ENCODE peak calls at places on chromosomes 12 and 14, in eight cellular contexts. B, O, P, M, D, V, N and R are unnamed samples.
A peak's percentile ranks its signal among the peaks of the same experiment; 100 is the strongest.

GRCh38 chr12:54961190-54961589 is 23.4 kb downstream of the TESPA1 start:
- DNase-seq in P (no peak), O (no peak), M (no peak), B (no peak), N (no peak), V (no peak), D (no peak), R (no peak)

GRCh38 chr14:37583358-37584210 is 11.5 kb downstream of the FOXA1 start:
- DNase-seq in M (no peak), V (no peak), P (no peak), B (no peak), D (peak; percentile 54), O (no peak), N (no peak), R (peak; percentile 16)

GRCh38 chr12:116603516-116603915 is 44.3 kb downstream of the MAP1LC3B2 start:
- DNase-seq in D (no peak), V (no peak), N (no peak), P (no peak), O (no peak), B (no peak), M (no peak), R (no peak)

GRCh38 chr12:4441355-4442330 is 4.0 kb downstream of the FGF6 start:
- DNase-seq in B (no peak), D (no peak), P (peak; percentile 56), M (no peak), V (peak; percentile 42), N (peak; percentile 57), O (no peak), R (no peak)

GRCh38 chr14:74804219-74804825 is 41.2 kb downstream of the YLPM1 start:
- DNase-seq in P (peak; percentile 67), M (peak; percentile 70), N (no peak), V (no peak), B (no peak), O (no peak), D (peak; percentile 26), R (peak; percentile 50)

GRCh38 chr12:12008232-12008850 is 62.4 kb upstream of the BCL2L14 start:
- DNase-seq in B (no peak), D (no peak), N (no peak), P (no peak), V (no peak), O (no peak), M (no peak), R (no peak)

GRCh38 chr12:112815589-112816321 is 24.2 kb downstream of the RPH3A start:
- DNase-seq in M (no peak), D (no peak), B (no peak), O (no peak), N (no peak), P (no peak), V (no peak), R (no peak)

GRCh38 chr14:63547798-63548335 is 4.7 kb upstream of the PPP2R5E start:
- DNase-seq in M (no peak), N (no peak), V (no peak), O (no peak), B (no peak), P (no peak), D (no peak), R (no peak)

GRCh38 chr14:64942531-64943111 is at the start of gene GPX2:
- DNase-seq in V (no peak), N (no peak), D (peak; percentile 98), O (peak; percentile 84), B (no peak), M (no peak), P (no peak), R (peak; percentile 89)

GRCh38 chr12:98408681-98409080 is 106.7 kb upstream of the TMPO start:
- DNase-seq in O (no peak), N (no peak), D (no peak), V (no peak), M (no peak), B (no peak), P (no peak), R (no peak)

GRCh38 chr14:89625988-89626806 is 209.2 kb upstream of the FOXN3 start:
- DNase-seq in P (no peak), B (no peak), O (no peak), M (no peak), N (no peak), V (no peak), D (no peak), R (peak; percentile 22)

GRCh38 chr12:78120866-78121590 is 290.3 kb downstream of the NAV3 start:
- DNase-seq in D (no peak), N (no peak), V (no peak), O (no peak), B (no peak), M (peak; percentile 52), P (peak; percentile 49), R (peak; percentile 69)

GRCh38 chr12:1552978-1553471 is 41.4 kb downstream of the FBXL14 start:
- DNase-seq in P (no peak), B (no peak), V (no peak), D (no peak), M (peak; percentile 84), O (no peak), N (no peak), R (no peak)

GRCh38 chr12:116955382-116956021 is 44.8 kb downstream of the FBXW8 start:
- DNase-seq in B (no peak), N (peak; percentile 15), P (no peak), V (no peak), M (peak; percentile 26), O (peak; percentile 83), D (peak; percentile 28), R (peak; percentile 91)

GRCh38 chr12:95173392-95174251 is 43.6 kb downstream of the FGD6 start:
- DNase-seq in N (no peak), O (peak; percentile 65), P (peak; percentile 83), B (peak; percentile 65), V (peak; percentile 97), M (peak; percentile 91), D (no peak), R (peak; percentile 96)

GRCh38 chr14:104680056-104680805 is 9.2 kb upstream of the INF2 start:
- DNase-seq in B (peak; percentile 23), N (no peak), D (no peak), M (peak; percentile 85), P (peak; percentile 89), V (peak; percentile 79), O (peak; percentile 77), R (peak; percentile 91)

GRCh38 chr14:80978403-80978802 is 23.0 kb downstream of the TSHR start:
- DNase-seq in N (no peak), B (no peak), M (no peak), D (no peak), O (no peak), P (no peak), V (no peak), R (no peak)

GRCh38 chr14:80974338-80975078 is 19.1 kb downstream of the TSHR start:
- DNase-seq in V (no peak), N (no peak), O (no peak), B (no peak), D (no peak), M (no peak), P (peak; percentile 66), R (peak; percentile 9)

GRCh38 chr14:80977103-80977728 is 21.8 kb downstream of the TSHR start:
- DNase-seq in P (no peak), V (no peak), N (no peak), O (no peak), M (no peak), B (no peak), D (no peak), R (no peak)

DNA sequence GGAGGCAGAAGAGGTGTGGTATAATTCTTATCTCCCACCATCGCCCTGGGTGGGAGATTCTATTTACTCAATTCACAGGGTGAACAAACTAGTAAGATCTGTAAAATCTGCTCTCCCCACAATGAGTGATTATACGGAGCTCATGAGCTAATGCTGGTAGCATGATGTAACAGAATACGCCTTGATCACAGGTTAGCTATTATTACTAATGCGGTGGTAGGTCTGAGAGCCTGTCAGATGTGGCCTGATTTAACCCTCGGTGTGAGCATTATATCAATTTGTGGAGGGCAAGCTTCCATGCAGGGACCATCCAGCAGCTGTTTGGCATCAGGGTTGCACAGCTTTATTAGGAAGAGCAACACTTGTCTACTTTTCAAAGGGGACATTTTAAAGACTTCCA is 18.5 kb downstream of the TSHR start:
- DNase-seq in D (no peak), M (no peak), V (no peak), O (no peak), P (peak; percentile 30), B (no peak), N (peak; percentile 21), R (peak; percentile 23)
- TF ChIP-seq CTCF in D (no peak), M (no peak), V (no peak), O (no peak), P (no peak), B (no peak), N (no peak), R (no peak)

GRCh38 chr12:59087691-59088090 is 167.4 kb upstream of the LRIG3 start:
- DNase-seq in B (no peak), N (no peak), P (no peak), D (no peak), V (no peak), M (no peak), O (no peak), R (no peak)

GRCh38 chr12:59087077-59087673 is 166.9 kb upstream of the LRIG3 start:
- DNase-seq in D (no peak), V (no peak), P (peak; percentile 49), N (no peak), B (no peak), M (peak; percentile 39), O (no peak), R (no peak)

GRCh38 chr12:59085680-59086079 is 165.4 kb upstream of the LRIG3 start:
- DNase-seq in B (no peak), O (no peak), M (no peak), N (no peak), D (no peak), V (no peak), P (peak; percentile 30), R (no peak)

GRCh38 chr12:59086124-59086523 is 165.8 kb upstream of the LRIG3 start:
- DNase-seq in O (no peak), M (no peak), P (no peak), D (no peak), V (no peak), N (no peak), B (no peak), R (peak; percentile 65)

GRCh38 chr12:59084758-59085383 is 164.6 kb upstream of the LRIG3 start:
- DNase-seq in V (no peak), N (no peak), O (no peak), M (peak; percentile 65), P (peak; percentile 93), D (no peak), B (no peak), R (no peak)
- H3K4me3 ChIP-seq in V (no peak overlapping the region), N (no peak overlapping the region), O (no peak overlapping the region), M (no peak overlapping the region), P (no peak overlapping the region), D (no peak overlapping the region), B (peak overlapping the region; percentile 21), R (no peak overlapping the region)

DNA sequence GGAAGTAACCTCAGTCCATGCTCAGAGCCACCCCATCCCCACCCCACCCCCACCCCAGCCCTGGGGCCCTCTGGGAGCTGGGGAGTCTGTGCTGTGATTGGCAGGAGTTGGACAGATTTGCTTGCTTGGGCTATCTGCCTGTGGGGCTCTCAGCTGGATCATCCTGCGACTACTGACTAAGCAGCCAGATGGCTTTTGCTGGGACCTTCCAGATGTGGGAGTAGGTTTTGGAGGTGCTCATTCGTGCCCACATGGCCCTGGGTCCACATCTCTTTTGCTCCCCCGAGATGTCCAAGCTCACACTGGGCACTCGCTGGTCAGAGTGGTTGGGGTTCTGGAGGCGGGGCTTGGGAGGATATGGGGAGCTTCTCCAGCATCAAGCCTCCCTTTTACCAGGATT is 138.9 kb downstream of the TSPAN9 start:
- DNase-seq in N (peak; percentile 59), V (no peak), P (no peak), D (no peak), M (peak; percentile 23), O (no peak), B (no peak), R (no peak)
- TF ChIP-seq CTCF in N (no peak), V (no peak), P (no peak), D (no peak), M (no peak), O (no peak), B (no peak), R (no peak)

GRCh38 chr14:79278286-79278797 is 933.0 kb downstream of the DIO2 start:
- DNase-seq in B (no peak), P (no peak), O (no peak), N (peak; percentile 17), M (no peak), V (peak; percentile 63), D (no peak), R (no peak)
- H3K4me3 ChIP-seq in B (peak overlapping the region; percentile 64), P (peak overlapping the region; percentile 64), O (peak overlapping the region; percentile 62), N (peak overlapping the region; percentile 56), M (peak overlapping the region; percentile 88), V (peak overlapping the region; percentile 66), D (no peak overlapping the region), R (peak overlapping the region; percentile 52)